ENCODE peak calls at places on chromosomes 16 and 17, in four cellular contexts. A is sigmoid colon, B is heart left ventricle, R is mucosa of descending colon. J is an unnamed sample.

GRCh38 chr17:3011891-3012290 is 51.5 kb downstream of the OR1D5 start:
- DNase-seq in A (no peak), B (no peak), R (no peak), J (no peak)

GRCh38 chr16:70454221-70455034 is at the start of gene FCSK:
- DNase-seq in A (peak; percentile 77), B (peak; percentile 72), R (peak; percentile 82), J (no peak)

GRCh38 chr17:62134397-62134796 is 69.3 kb upstream of the MED13 start:
- DNase-seq in A (no peak), B (no peak), R (no peak), J (no peak)

GRCh38 chr17:39380144-39380543 is 21.3 kb downstream of the FBXL20 start:
- DNase-seq in A (no peak), B (no peak), R (no peak), J (no peak)

GRCh38 chr16:50025544-50025931 is 513 bp downstream of the CNEP1R1 start:
- DNase-seq in A (no peak), B (no peak), R (no peak), J (no peak)

GRCh38 chr17:45431531-45432404 is 902 bp downstream of the ARHGAP27 start:
- DNase-seq in A (no peak), B (peak; percentile 59), R (peak; percentile 97), J (peak; percentile 96)

GRCh38 chr17:70034158-70034557 is 40.9 kb upstream of the KCNJ16 start:
- DNase-seq in A (no peak), B (no peak), R (no peak), J (no peak)

GRCh38 chr16:28205974-28206373 is 5.8 kb downstream of the XPO6 start:
- DNase-seq in A (no peak), B (no peak), R (no peak), J (no peak)

GRCh38 chr17:30337393-30337999 is 3.6 kb upstream of the TMIGD1 start:
- DNase-seq in A (no peak), B (no peak), R (no peak), J (no peak)

GRCh38 chr17:681738-682137 is 32.9 kb downstream of the VPS53 start:
- DNase-seq in A (no peak), B (no peak), R (no peak), J (no peak)

GRCh38 chr17:231191-231965 is 49.9 kb upstream of the DOC2B start:
- DNase-seq in A (peak; percentile 42), B (peak; percentile 12), R (peak; percentile 34), J (peak; percentile 36)

GRCh38 chr16:81593481-81593880 is 148.9 kb downstream of the CMIP start:
- DNase-seq in A (no peak), B (no peak), R (no peak), J (no peak)

GRCh38 chr16:78463591-78463990 is 364.1 kb downstream of the WWOX start:
- DNase-seq in A (no peak), B (no peak), R (no peak), J (no peak)

GRCh38 chr16:4330277-4330882 is 14.5 kb downstream of the GLIS2 start:
- DNase-seq in A (peak; percentile 91), B (peak; percentile 85), R (peak; percentile 78), J (peak; percentile 70)

GRCh38 chr16:53207810-53208752 is 153.3 kb downstream of the CHD9 start:
- DNase-seq in A (no peak), B (peak; percentile 43), R (no peak), J (no peak)

GRCh38 chr16:11639925-11640899 is 28.0 kb upstream of the SNN start:
- DNase-seq in A (peak; percentile 93), B (peak; percentile 85), R (peak; percentile 75), J (peak; percentile 88)

GRCh38 chr16:21208831-21209230 is 2.5 kb downstream of the ZP2 start:
- DNase-seq in A (no peak), B (no peak), R (no peak), J (no peak)

GRCh38 chr16:57627184-57627871 is 1.1 kb upstream of the ADGRG1 start:
- DNase-seq in A (no peak), B (no peak), R (no peak), J (peak; percentile 62)

GRCh38 chr16:86555763-86556130 is 712 bp upstream of the MTHFSD start:
- DNase-seq in A (no peak), B (no peak), R (no peak), J (no peak)

GRCh38 chr17:43140396-43141332 is 15.5 kb upstream of the BRCA1 start:
- DNase-seq in A (peak; percentile 35), B (no peak), R (no peak), J (no peak)

GRCh38 chr16:90026135-90026534 is 6.9 kb upstream of the DBNDD1 start:
- DNase-seq in A (no peak), B (no peak), R (no peak), J (no peak)

GRCh38 chr16:50360033-50360778 is 8.6 kb downstream of the BRD7 start:
- DNase-seq in A (no peak), B (no peak), R (no peak), J (no peak)

GRCh38 chr17:57256708-57257112 is 387 bp downstream of the MSI2 start:
- DNase-seq in A (peak; percentile 75), B (peak; percentile 39), R (no peak), J (no peak)

GRCh38 chr17:752620-753219 is 656 bp upstream of the GEMIN4 start:
- DNase-seq in A (peak; percentile 92), B (peak; percentile 69), R (peak; percentile 74), J (no peak)

GRCh38 chr17:50440172-50440837 is 14.3 kb downstream of the ACSF2 start:
- DNase-seq in A (no peak), B (no peak), R (peak; percentile 78), J (no peak)

GRCh38 chr17:35433075-35433894 is 985 bp upstream of the SLFN12 start:
- DNase-seq in A (peak; percentile 93), B (peak; percentile 81), R (peak; percentile 64), J (peak; percentile 93)

GRCh38 chr16:53433930-53434435 is 288 bp upstream of the RBL2 start:
- DNase-seq in A (no peak), B (peak; percentile 91), R (no peak), J (no peak)

GRCh38 chr17:39791296-39791992 is 53.7 kb downstream of the GRB7 start:
- DNase-seq in A (no peak), B (no peak), R (no peak), J (no peak)

GRCh38 chr16:75086281-75086680 is 30.3 kb downstream of the LDHD start:
- DNase-seq in A (no peak), B (no peak), R (no peak), J (no peak)

GRCh38 chr16:27222499-27223225 is 19.3 kb downstream of the KDM8 start:
- DNase-seq in A (peak; percentile 86), B (peak; percentile 60), R (peak; percentile 50), J (peak; percentile 43)

GRCh38 chr17:66841744-66842143 is 6.8 kb downstream of the CACNG5 start:
- DNase-seq in A (no peak), B (no peak), R (no peak), J (no peak)

GRCh38 chr17:40901981-40902862 is 17.2 kb upstream of the KRT20 start:
- DNase-seq in A (no peak), B (no peak), R (no peak), J (peak; percentile 67)

GRCh38 chr16:35639233-35640205 is 2180.1 kb downstream of the TP53TG3F start:
- DNase-seq in A (no peak), B (no peak), R (no peak), J (no peak)

GRCh38 chr16:35642322-35642835 is 2183.0 kb downstream of the TP53TG3F start:
- DNase-seq in A (no peak), B (no peak), R (no peak), J (no peak)

GRCh38 chr16:35636831-35637230 is 2177.4 kb downstream of the TP53TG3F start:
- DNase-seq in A (no peak), B (no peak), R (no peak), J (no peak)

DNA sequence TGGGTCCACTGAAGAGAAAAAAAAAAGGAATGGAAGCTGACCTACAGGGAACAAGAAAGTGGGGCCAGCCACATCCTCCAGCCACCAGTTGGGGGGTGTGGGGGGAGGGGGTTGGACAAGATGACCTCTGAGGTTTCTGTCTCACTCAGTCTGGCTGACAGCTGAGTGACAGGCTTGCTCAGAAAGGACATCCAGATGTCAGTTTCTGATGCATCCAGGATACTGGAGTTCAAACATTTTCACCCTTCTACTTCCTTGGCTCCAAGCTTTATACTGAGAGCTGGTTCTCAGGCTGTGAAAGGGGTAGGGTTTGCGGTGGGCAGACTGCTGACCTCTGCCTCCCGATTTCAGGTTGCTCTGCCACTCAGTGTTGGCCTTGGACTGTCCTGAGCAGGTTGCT is 2178.3 kb downstream of the TP53TG3F start:
- DNase-seq in A (no peak), B (no peak), R (no peak), J (no peak)
- H3K9me3 ChIP-seq in A (no peaks in the 10 kb centered on the region), B (no peaks in the 10 kb centered on the region), R (peaks cover 74% of the 10 kb centered on the region), J (peaks cover 6% of the 10 kb centered on the region)

DNA sequence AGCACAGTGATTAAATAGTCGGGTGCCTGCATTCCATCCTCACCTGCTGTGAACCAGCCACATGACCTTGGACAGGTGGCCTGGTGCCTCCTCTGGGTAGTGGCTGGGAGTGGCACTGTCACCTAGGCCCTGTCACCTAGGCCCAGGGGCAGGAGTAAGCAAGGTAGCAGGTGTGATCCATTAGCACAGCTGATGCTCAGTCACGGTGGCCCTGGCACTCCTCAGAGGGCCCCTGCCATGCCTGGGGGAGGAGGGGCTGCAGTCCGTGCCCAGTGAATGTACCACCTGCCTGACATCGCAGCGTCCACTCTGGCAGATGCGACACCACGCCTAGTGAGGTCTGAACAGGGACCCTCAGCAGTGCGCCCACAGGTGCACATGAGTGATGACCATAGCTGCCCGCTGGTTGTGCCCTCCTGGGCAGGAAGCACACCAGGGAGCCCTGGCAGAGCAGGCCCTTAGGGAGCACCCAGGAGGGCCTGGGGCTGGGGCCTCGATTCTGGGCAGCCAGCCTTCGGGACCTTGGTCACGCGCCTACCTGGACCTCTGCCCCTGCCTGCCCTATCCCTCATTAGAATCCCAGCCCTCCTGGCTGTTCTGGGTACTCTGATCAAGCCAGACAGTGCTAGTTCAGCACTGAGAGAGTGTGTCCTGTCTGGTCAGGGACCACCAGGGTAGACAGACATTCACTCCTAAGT is 33.0 kb upstream of the CRISPLD2 start:
- DNase-seq in A (peak; percentile 70), B (no peak), R (no peak), J (no peak)
- H3K9me3 ChIP-seq in A (no peaks in the 10 kb centered on the region), B (no peaks in the 10 kb centered on the region), R (no peaks in the 10 kb centered on the region), J (no peaks in the 10 kb centered on the region)

DNA sequence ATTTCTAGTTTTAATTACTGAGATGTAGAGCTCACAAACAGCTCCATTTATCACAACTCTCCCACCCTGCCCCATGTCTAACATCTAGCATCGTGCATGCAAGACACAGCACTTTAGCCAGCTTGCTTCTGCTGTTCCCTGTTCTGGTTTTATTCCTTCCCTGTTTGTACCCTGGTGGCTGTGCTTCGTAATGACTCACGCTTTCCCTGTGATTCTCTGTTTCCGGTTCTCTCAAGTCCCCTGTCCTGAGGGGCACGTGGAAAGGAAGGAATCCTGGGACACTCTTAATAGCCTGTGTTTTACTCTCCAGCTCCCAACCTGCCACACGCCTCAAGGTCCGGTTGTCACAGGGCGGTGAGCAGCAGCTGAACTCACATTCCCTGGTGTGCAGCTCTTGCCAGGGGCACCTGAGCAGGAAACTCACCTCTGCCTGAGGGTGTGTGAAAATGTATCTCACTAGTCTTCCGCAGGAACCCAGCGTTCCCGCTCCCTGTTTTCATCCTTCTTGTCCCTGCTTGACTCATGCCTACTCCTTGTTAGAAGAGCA is 10.6 kb downstream of the SHISA6 start:
- DNase-seq in A (no peak), B (no peak), R (no peak), J (no peak)
- H3K9me3 ChIP-seq in A (no peaks in the 10 kb centered on the region), B (no peaks in the 10 kb centered on the region), R (no peaks in the 10 kb centered on the region), J (no peaks in the 10 kb centered on the region)

GRCh38 chr17:68327823-68328557 is 36.7 kb downstream of the ARSG start:
- DNase-seq in A (no peak), B (no peak), R (no peak), J (no peak)

GRCh38 chr17:68325961-68326360 is 34.7 kb downstream of the ARSG start:
- DNase-seq in A (no peak), B (no peak), R (no peak), J (no peak)

GRCh38 chr17:68329331-68329730 is 38.0 kb downstream of the ARSG start:
- DNase-seq in A (no peak), B (no peak), R (no peak), J (no peak)

GRCh38 chr17:68326681-68327080 is 35.4 kb downstream of the ARSG start:
- DNase-seq in A (no peak), B (no peak), R (no peak), J (no peak)

GRCh38 chr17:68328676-68329075 is 37.4 kb downstream of the ARSG start:
- DNase-seq in A (no peak), B (no peak), R (no peak), J (no peak)
- H3K9me3 ChIP-seq in A (no peaks in the 10 kb centered on the region), B (peaks cover 28% of the 10 kb centered on the region), R (peaks cover 21% of the 10 kb centered on the region), J (peaks cover 8% of the 10 kb centered on the region)